ENCODE peak calls at places on chromosomes 6 and 20, in eight cellular contexts. O is stimulated activated CD8-positive, alpha-beta memory T cell treated with anti-CD3 and anti-CD28 coated beads, Interleukin-2, amount 100 ng/mL, for 1 hour; W is Ammon's horn; N is mammary epithelial cell; K is NCI-H524 treated with DMSO at 0.1 percent for 48 hours; V is foreskin fibroblast; H is EH; X is brain microvascular endothelial cell. Z is an unnamed sample.

GRCh38 chr20:31570735-31571617 is 34.1 kb upstream of the ID1 start:
- DNase-seq in V (peak), O (no peak), H (peak), X (no peak), N (no peak), W (peak), K (no peak), Z (peak)

GRCh38 chr20:38810926-38811325 is 5.4 kb downstream of the PPP1R16B start:
- DNase-seq in K (no peak), X (no peak), V (no peak), O (no peak), W (no peak), H (no peak), N (no peak), Z (no peak)

GRCh38 chr6:115524821-115525220 is 535.9 kb downstream of the FRK start:
- DNase-seq in X (no peak), H (no peak), V (no peak), O (no peak), N (no peak), W (no peak), K (no peak), Z (no peak)

GRCh38 chr6:40532349-40533028 is 54.7 kb downstream of the LRFN2 start:
- DNase-seq in H (no peak), N (no peak), V (no peak), X (no peak), W (no peak), O (no peak), K (no peak), Z (no peak)

GRCh38 chr6:139568956-139569538 is 194.6 kb upstream of the CITED2 start:
- DNase-seq in K (no peak), O (no peak), H (peak), V (peak), X (peak), W (no peak), N (peak), Z (no peak)

GRCh38 chr20:41903614-41904013 is 285.4 kb upstream of the CHD6 start:
- DNase-seq in X (no peak), N (no peak), V (no peak), W (no peak), H (no peak), O (no peak), K (no peak), Z (no peak)

GRCh38 chr6:121319112-121319553 is 15.1 kb downstream of the TBC1D32 start:
- DNase-seq in W (peak), V (peak), K (no peak), H (peak), O (no peak), X (no peak), N (no peak), Z (no peak)

GRCh38 chr20:19875746-19876145 is 117.7 kb downstream of the RIN2 start:
- DNase-seq in V (no peak), K (no peak), H (peak), X (no peak), O (no peak), N (no peak), W (peak), Z (no peak)

GRCh38 chr6:8080338-8081151 is 16.4 kb upstream of the BLOC1S5 start:
- DNase-seq in K (no peak), O (no peak), V (peak), W (no peak), H (peak), N (peak), X (peak), Z (no peak)

GRCh38 chr6:168583821-168584220 is 142.8 kb downstream of the SMOC2 start:
- DNase-seq in X (no peak), V (no peak), O (no peak), W (no peak), K (no peak), N (no peak), H (no peak), Z (no peak)

Z was measured in nucleus accumbens.